ENCODE peak calls at places on chromosome 12, in seven cellular contexts. B is left ventricle myocardium superior; R is transverse colon; Z is activated CD8-positive, alpha-beta memory T cell treated with anti-CD3 and anti-CD28 coated beads for 1 hour; V is activated T-cell treated with anti-CD3 and anti-CD28 coated beads, Interleukin-2, amount 50 U/mL, for 48 hours; A is choroid plexus epithelial cell; M is dorsolateral prefrontal cortex. F is an unnamed sample.

GRCh38 chr12:65670775-65671174 is 153.5 kb upstream of the HMGA2 start:
- DNase-seq in B (no peak), R (no peak), Z (no peak), V (no peak), A (no peak), M (no peak), F (peak; percentile 27)

GRCh38 chr12:6716874-6717437 is 6.9 kb upstream of the COPS7A start:
- DNase-seq in B (no peak), R (no peak), Z (no peak), V (no peak), A (no peak), M (no peak), F (no peak)

GRCh38 chr12:31965090-31965489 is 5.9 kb downstream of the RESF1 start:
- DNase-seq in B (no peak), R (no peak), Z (no peak), V (no peak), A (no peak), M (no peak), F (peak; percentile 55)

GRCh38 chr12:115404761-115405470 is 720.9 kb upstream of the TBX3 start:
- DNase-seq in B (no peak), R (no peak), Z (no peak), V (no peak), A (peak; percentile 77), M (no peak), F (no peak)

GRCh38 chr12:89073027-89073398 is 279.3 kb downstream of the DUSP6 start:
- DNase-seq in B (no peak), R (no peak), Z (no peak), V (no peak), A (peak; percentile 71), M (no peak), F (no peak)

GRCh38 chr12:102568151-102568815 is 87.9 kb upstream of the IGF1 start:
- DNase-seq in B (no peak), R (no peak), Z (no peak), V (no peak), A (no peak), M (no peak), F (no peak)

GRCh38 chr12:94595152-94595551 is 55.2 kb downstream of the TMCC3 start:
- DNase-seq in B (no peak), R (no peak), Z (no peak), V (no peak), A (no peak), M (no peak), F (no peak)

GRCh38 chr12:124498870-124499753 is 68.3 kb downstream of the NCOR2 start:
- DNase-seq in B (no peak), R (no peak), Z (no peak), V (no peak), A (peak; percentile 91), M (no peak), F (no peak)

GRCh38 chr12:6465467-6466183 is 4.9 kb downstream of the VAMP1 start:
- DNase-seq in B (no peak), R (peak; percentile 66), Z (no peak), V (no peak), A (peak; percentile 86), M (no peak), F (peak; percentile 81)

GRCh38 chr12:78820946-78821345 is 43.6 kb upstream of the SYT1 start:
- DNase-seq in B (no peak), R (no peak), Z (no peak), V (no peak), A (no peak), M (no peak), F (no peak)

GRCh38 chr12:118020036-118020435 is 3.5 kb downstream of the RFC5 start:
- DNase-seq in B (no peak), R (no peak), Z (no peak), V (no peak), A (no peak), M (no peak), F (no peak)

GRCh38 chr12:45989857-45990467 is 412 bp downstream of the SCAF11 start:
- DNase-seq in B (peak; percentile 81), R (peak; percentile 81), Z (peak; percentile 34), V (peak; percentile 75), A (peak; percentile 59), M (no peak), F (peak; percentile 85)

GRCh38 chr12:2415568-2415944 is 362.8 kb downstream of the CACNA1C start:
- DNase-seq in B (no peak), R (no peak), Z (no peak), V (no peak), A (no peak), M (no peak), F (no peak)

GRCh38 chr12:15152864-15153263 is 68.4 kb downstream of the RERG start:
- DNase-seq in B (no peak), R (no peak), Z (no peak), V (no peak), A (peak; percentile 89), M (no peak), F (peak; percentile 23)

GRCh38 chr12:2563709-2564108 is 231.1 kb upstream of the FKBP4 start:
- DNase-seq in B (no peak), R (no peak), Z (no peak), V (no peak), A (no peak), M (no peak), F (no peak)

GRCh38 chr12:49930515-49931288 is 19.8 kb upstream of the AQP2 start:
- DNase-seq in B (no peak), R (no peak), Z (no peak), V (no peak), A (peak; percentile 80), M (no peak), F (no peak)

GRCh38 chr12:27382924-27383323 is 50.3 kb downstream of the BMAL2 start:
- DNase-seq in B (no peak), R (no peak), Z (no peak), V (no peak), A (no peak), M (no peak), F (no peak)

GRCh38 chr12:95653761-95654546 is 102.7 kb upstream of the USP44 start:
- DNase-seq in B (peak; percentile 48), R (no peak), Z (no peak), V (no peak), A (peak; percentile 90), M (no peak), F (peak; percentile 14)

GRCh38 chr12:117450186-117450585 is 88.8 kb upstream of the NOS1 start:
- DNase-seq in B (no peak), R (no peak), Z (no peak), V (no peak), A (no peak), M (no peak), F (no peak)

GRCh38 chr12:116150001-116150400 is 127.5 kb downstream of the MED13L start:
- DNase-seq in B (no peak), R (no peak), Z (no peak), V (no peak), A (peak; percentile 33), M (no peak), F (no peak)

F was measured in OCI-M1.